ENCODE peak calls at places on chromosomes 11 and 22, in nine cellular contexts. G is NCI-H82; H is lower lobe of right lung; N is EL; J is WTC11; M is stimulated activated CD8-positive, alpha-beta memory T cell treated with anti-CD3 and anti-CD28 coated beads, Interleukin-4, amount 100 ng/mL, for 4 hours; Y is esophagus squamous epithelium; V is LNCaP clone FGC; S is NCI-H1105 treated with DMSO at 0.1 percent for 48 hours. B is an unnamed sample.

GRCh38 chr11:70036971-70037882 is 40.9 kb upstream of the ANO1 start:
- DNase-seq in Y (no peak), N (no peak), G (no peak), J (no peak), S (no peak), V (no peak), M (no peak), H (no peak), B (no peak)

GRCh38 chr22:42621505-42622002 is 6.9 kb upstream of the POLDIP3 start:
- DNase-seq in V (no peak), J (peak; percentile 91), G (peak; percentile 70), M (no peak), S (peak; percentile 9), H (peak; percentile 74), Y (no peak), N (peak; percentile 82), B (peak; percentile 56)

GRCh38 chr11:43072911-43073310 is 238.9 kb upstream of the API5 start:
- DNase-seq in S (no peak), H (no peak), G (no peak), N (no peak), Y (no peak), J (no peak), M (no peak), V (peak; percentile 33), B (no peak)

GRCh38 chr11:75000975-75001354 is 12.2 kb downstream of the NEU3 start:
- DNase-seq in S (no peak), M (no peak), H (no peak), J (no peak), N (no peak), G (no peak), Y (no peak), V (no peak), B (no peak)

GRCh38 chr11:122750047-122750446 is 88.3 kb upstream of the CRTAM start:
- DNase-seq in N (no peak), V (no peak), G (no peak), Y (no peak), S (no peak), M (no peak), J (no peak), H (no peak), B (no peak)

GRCh38 chr11:1445741-1446445 is 40.7 kb downstream of the MOB2 start:
- DNase-seq in Y (no peak), N (no peak), V (no peak), J (no peak), M (no peak), G (no peak), H (no peak), S (no peak), B (no peak)

GRCh38 chr11:31865606-31866300 is 54.6 kb upstream of the PAX6 start:
- DNase-seq in V (no peak), G (no peak), N (no peak), S (no peak), Y (no peak), M (no peak), J (no peak), H (no peak), B (no peak)

GRCh38 chr11:116697011-116697410 is 75.8 kb downstream of the BUD13 start:
- DNase-seq in S (no peak), G (no peak), N (no peak), H (no peak), J (no peak), V (no peak), M (no peak), Y (no peak), B (no peak)

GRCh38 chr11:46348986-46349401 is 1.7 kb downstream of the DGKZ start:
- DNase-seq in G (no peak), M (no peak), J (no peak), V (no peak), S (no peak), Y (no peak), H (no peak), N (no peak), B (no peak)

GRCh38 chr11:128865490-128865889 is 1.6 kb downstream of the KCNJ1 start:
- DNase-seq in G (no peak), J (no peak), Y (no peak), V (no peak), N (peak; percentile 44), S (no peak), H (no peak), M (no peak), B (no peak)

GRCh38 chr11:61553373-61554171 is 27.3 kb downstream of the SYT7 start:
- DNase-seq in S (no peak), N (no peak), Y (no peak), M (no peak), H (no peak), J (no peak), V (no peak), G (peak; percentile 84), B (no peak)

GRCh38 chr22:31246687-31247086 is 34.6 kb downstream of the LIMK2 start:
- DNase-seq in H (no peak), G (no peak), J (no peak), N (no peak), V (no peak), S (no peak), Y (no peak), M (no peak), B (no peak)